ENCODE peak calls at places on chromosome 16, in ten cellular contexts. N is dermis microvascular lymphatic vessel endothelial cell, R is body of pancreas, T is foreskin fibroblast, W is amniotic stem cell, G is caudate nucleus, M is natural killer cell, D is GM12891, J is kidney epithelial cell, U is activated gamma-delta T cell treated with Interleukin-2 at 50 U/mL for 16 hours. Q is an unnamed sample.

GRCh38 chr16:1918890-1919679 is 870 bp upstream of the HS3ST6 start:
- DNase-seq in N (no peak), R (no peak), T (no peak), W (no peak), G (no peak), M (no peak), D (no peak), J (no peak), U (no peak), Q (no peak)

GRCh38 chr16:12629271-12629670 is 174.4 kb downstream of the CPPED1 start:
- DNase-seq in N (no peak), R (no peak), T (no peak), W (no peak), G (no peak), M (no peak), D (no peak), J (no peak), U (no peak), Q (no peak)

GRCh38 chr16:53745753-53746258 is 41.9 kb downstream of the FTO start:
- DNase-seq in N (no peak), R (no peak), T (no peak), W (peak; percentile 32), G (no peak), M (no peak), D (no peak), J (no peak), U (no peak), Q (no peak)

GRCh38 chr16:2008631-2009301 is 855 bp downstream of the ZNF598 start:
- DNase-seq in N (no peak), R (peak; percentile 66), T (peak; percentile 46), W (no peak), G (no peak), M (no peak), D (no peak), J (no peak), U (no peak), Q (no peak)

GRCh38 chr16:66326995-66327513 is 39.4 kb upstream of the CDH5 start:
- DNase-seq in N (no peak), R (peak; percentile 65), T (no peak), W (no peak), G (peak; percentile 18), M (no peak), D (no peak), J (no peak), U (no peak), Q (peak; percentile 27)

GRCh38 chr16:50591800-50592771 is 43.9 kb downstream of the NKD1 start:
- DNase-seq in N (no peak), R (peak; percentile 98), T (no peak), W (no peak), G (peak; percentile 87), M (no peak), D (no peak), J (no peak), U (no peak), Q (peak; percentile 76)

GRCh38 chr16:76387994-76388393 is 110.8 kb downstream of the CNTNAP4 start:
- DNase-seq in N (no peak), R (no peak), T (no peak), W (no peak), G (no peak), M (no peak), D (no peak), J (no peak), U (no peak), Q (no peak)

GRCh38 chr16:81443688-81444447 is 740 bp upstream of the CMIP start:
- DNase-seq in N (no peak), R (peak; percentile 36), T (no peak), W (no peak), G (no peak), M (no peak), D (no peak), J (no peak), U (peak; percentile 26), Q (no peak)

GRCh38 chr16:56632160-56632847 is at the start of gene MT1M:
- DNase-seq in N (no peak), R (peak; percentile 69), T (no peak), W (no peak), G (peak; percentile 59), M (no peak), D (no peak), J (no peak), U (no peak), Q (no peak)

GRCh38 chr16:69823831-69824563 is 61.9 kb downstream of the WWP2 start:
- DNase-seq in N (peak; percentile 78), R (peak; percentile 79), T (no peak), W (no peak), G (no peak), M (no peak), D (peak; percentile 47), J (no peak), U (no peak), Q (no peak)

GRCh38 chr16:10940501-10941079 is 1.7 kb downstream of the DEXI start:
- DNase-seq in N (no peak), R (peak; percentile 30), T (no peak), W (no peak), G (peak; percentile 13), M (no peak), D (no peak), J (no peak), U (no peak), Q (no peak)

GRCh38 chr16:81005644-81006471 is 827 bp downstream of the CMC2 start:
- DNase-seq in N (no peak), R (no peak), T (no peak), W (peak; percentile 19), G (no peak), M (no peak), D (no peak), J (no peak), U (no peak), Q (no peak)

GRCh38 chr16:57045694-57046381 is 46.5 kb upstream of the CPNE2 start:
- DNase-seq in N (peak; percentile 36), R (peak; percentile 63), T (peak; percentile 59), W (peak; percentile 31), G (peak; percentile 21), M (peak; percentile 40), D (no peak), J (no peak), U (peak; percentile 56), Q (no peak)